ENCODE peak calls at places on chromosome 12, in seven cellular contexts. C is K562, N is H1, F is HCT116, G is SK-N-SH, I is GM12878, W is HepG2. X is an unnamed sample.

GRCh38 chr12:117022465-117022864 is 76.8 kb downstream of the TESC start:
- DNase-seq in W (no peak), G (no peak), I (no peak), C (no peak), F (no peak), N (no peak), X (no peak)

GRCh38 chr12:12586879-12587675 is 24.4 kb upstream of the DUSP16 start:
- DNase-seq in F (no peak), G (no peak), N (no peak), I (no peak), C (no peak), W (no peak), X (no peak)

GRCh38 chr12:81077686-81078441 is at the start of gene ACSS3:
- DNase-seq in G (peak), N (peak), W (peak), C (no peak), F (no peak), I (no peak), X (peak)

GRCh38 chr12:53048033-53048779 is 1.7 kb upstream of the TNS2 start:
- DNase-seq in G (peak), N (no peak), W (peak), I (no peak), C (no peak), F (no peak), X (peak)

GRCh38 chr12:52204095-52204930 is 12.5 kb upstream of the KRT80 start:
- DNase-seq in W (no peak), C (no peak), N (no peak), F (no peak), I (no peak), G (no peak), X (no peak)

GRCh38 chr12:104234926-104235499 is 19.4 kb downstream of the TXNRD1 start:
- DNase-seq in W (no peak), N (no peak), G (no peak), F (no peak), C (no peak), I (no peak), X (no peak)

GRCh38 chr12:3097836-3098235 is 20.7 kb downstream of the TSPAN9 start:
- DNase-seq in C (no peak), G (peak), F (no peak), W (peak), I (no peak), N (no peak), X (no peak)

GRCh38 chr12:108838194-108839010 is 19.0 kb downstream of the SSH1 start:
- DNase-seq in G (peak), N (peak), C (peak), W (peak), I (peak), F (peak), X (no peak)

GRCh38 chr12:10454531-10454930 is 1.4 kb upstream of the KLRC1 start:
- DNase-seq in N (no peak), C (no peak), W (no peak), G (no peak), F (no peak), I (no peak), X (no peak)

GRCh38 chr12:75699728-75700496 is 188.5 kb upstream of the KRR1 start:
- DNase-seq in G (no peak), W (no peak), N (no peak), C (no peak), F (no peak), I (no peak), X (no peak)

GRCh38 chr12:42468853-42469252 is 120.7 kb downstream of the PRICKLE1 start:
- DNase-seq in F (no peak), I (no peak), C (no peak), W (no peak), N (no peak), G (no peak), X (no peak)
- TF ChIP-seq JUND in F (no peak), I (no peak), C (no peak), W (no peak), N (no peak), G (no peak), X (no peak)

GRCh38 chr12:67541625-67541991 is 106.9 kb upstream of the DYRK2 start:
- DNase-seq in F (no peak), I (no peak), G (no peak), N (no peak), C (no peak), W (no peak), X (no peak)
- TF ChIP-seq JUND in F (no peak), I (no peak), G (no peak), N (no peak), C (no peak), W (no peak), X (no peak)

GRCh38 chr12:5623411-5623810 is 191.5 kb downstream of the NTF3 start:
- DNase-seq in N (no peak), I (no peak), F (no peak), W (no peak), G (no peak), C (no peak), X (no peak)
- TF ChIP-seq JUND in N (no peak), I (no peak), F (no peak), W (no peak), G (no peak), C (no peak), X (no peak)

DNA sequence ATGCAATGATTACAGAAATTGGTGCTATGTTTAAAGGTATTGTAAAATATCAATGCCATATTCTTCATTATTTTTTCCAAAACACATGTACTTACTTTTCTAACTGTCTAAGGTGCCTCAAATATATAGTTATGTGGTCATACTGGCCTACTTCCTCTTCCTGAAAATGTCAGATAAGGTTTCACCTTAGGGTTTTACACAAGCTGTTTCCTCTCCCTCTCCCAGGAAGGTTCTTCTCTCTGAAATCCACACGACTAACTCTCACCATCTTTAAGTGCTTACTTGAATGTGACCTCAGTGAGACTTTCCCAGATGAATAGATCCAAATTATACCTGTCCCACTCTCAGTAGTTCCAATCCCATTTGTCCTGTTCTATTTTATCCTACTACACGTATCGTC is 11.6 kb upstream of the CLEC4D start:
- DNase-seq in C (no peak), I (no peak), N (no peak), G (no peak), W (no peak), F (no peak), X (no peak)
- TF ChIP-seq JUND in C (no peak), I (no peak), N (no peak), G (no peak), W (no peak), F (no peak), X (no peak)

GRCh38 chr12:49626169-49626835 is 2.9 kb downstream of the PRPF40B start:
- DNase-seq in F (no peak), N (no peak), I (no peak), W (no peak), G (no peak), C (no peak), X (no peak)
- TF ChIP-seq JUND in F (no peak), N (no peak), I (no peak), W (no peak), G (no peak), C (no peak), X (no peak)

GRCh38 chr12:70467908-70468733 is 102.0 kb downstream of the KCNMB4 start:
- DNase-seq in I (no peak), C (no peak), F (peak), N (no peak), W (peak), G (no peak), X (no peak)

GRCh38 chr12:70466753-70467152 is 100.7 kb downstream of the KCNMB4 start:
- DNase-seq in F (no peak), W (no peak), I (no peak), C (no peak), G (no peak), N (no peak), X (no peak)

GRCh38 chr12:70459786-70460185 is 93.7 kb downstream of the KCNMB4 start:
- DNase-seq in W (no peak), N (no peak), F (no peak), C (no peak), I (peak), G (no peak), X (no peak)

GRCh38 chr12:70467476-70467875 is 101.4 kb downstream of the KCNMB4 start:
- DNase-seq in W (no peak), C (no peak), I (no peak), N (no peak), F (no peak), G (no peak), X (no peak)

DNA sequence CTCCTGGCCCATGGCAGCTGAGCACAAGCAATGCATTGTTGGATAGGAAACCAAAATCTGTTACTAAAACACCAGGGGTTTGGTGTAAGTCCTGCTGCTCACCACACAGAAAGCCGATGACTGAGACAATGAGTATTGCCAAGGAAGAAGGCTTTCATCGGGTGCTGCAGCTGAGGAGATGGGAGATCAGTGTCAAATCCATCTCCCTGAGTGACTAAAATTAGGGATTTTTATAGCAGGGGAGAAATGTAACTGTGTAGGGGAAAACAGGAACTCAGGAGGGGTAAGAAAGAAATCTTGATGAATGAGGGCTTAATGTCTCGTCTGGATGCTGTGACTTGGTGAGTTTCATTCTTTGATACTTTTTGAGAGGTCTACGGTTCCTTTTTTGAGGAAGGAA is 97.9 kb downstream of the KCNMB4 start:
- DNase-seq in F (no peak), C (no peak), I (no peak), W (no peak), N (no peak), G (no peak), X (no peak)
- TF ChIP-seq JUND in F (no peak), C (no peak), I (no peak), W (no peak), N (no peak), G (no peak), X (no peak)

GRCh38 chr12:124727922-124728321 is 135.7 kb downstream of the SCARB1 start:
- DNase-seq in I (no peak), F (peak), N (no peak), C (no peak), G (no peak), W (no peak), X (no peak)

GRCh38 chr12:124730455-124730932 is 133.2 kb downstream of the SCARB1 start:
- DNase-seq in N (no peak), G (no peak), C (no peak), F (no peak), W (peak), I (no peak), X (peak)

GRCh38 chr12:124725099-124725498 is 138.6 kb downstream of the SCARB1 start:
- DNase-seq in N (no peak), I (no peak), G (no peak), W (no peak), F (no peak), C (no peak), X (no peak)

GRCh38 chr12:124725612-124726237 is 137.9 kb downstream of the SCARB1 start:
- DNase-seq in N (no peak), F (no peak), G (no peak), I (no peak), C (no peak), W (no peak), X (no peak)

GRCh38 chr12:124727244-124727673 is 136.4 kb downstream of the SCARB1 start:
- DNase-seq in W (peak), I (no peak), C (no peak), F (peak), G (no peak), N (no peak), X (peak)
- TF ChIP-seq JUND in W (no peak), I (no peak), C (peak), F (peak), G (no peak), N (no peak), X (no peak)

GRCh38 chr12:15928345-15928744 is 17.2 kb downstream of the DERA start:
- DNase-seq in N (no peak), C (no peak), G (no peak), W (peak), F (no peak), I (peak), X (no peak)
- TF ChIP-seq JUND in N (no peak), C (no peak), G (peak), W (no peak), F (no peak), I (no peak), X (no peak)

GRCh38 chr12:62760779-62761178 is 174.2 kb downstream of the PPM1H start:
- DNase-seq in I (no peak), C (no peak), G (no peak), N (no peak), W (peak), F (no peak), X (no peak)

GRCh38 chr12:62763319-62763718 is 171.6 kb downstream of the PPM1H start:
- DNase-seq in N (no peak), F (no peak), C (no peak), G (no peak), I (no peak), W (no peak), X (no peak)

GRCh38 chr12:62763827-62764226 is 171.1 kb downstream of the PPM1H start:
- DNase-seq in C (no peak), I (no peak), F (no peak), G (no peak), N (no peak), W (no peak), X (no peak)

GRCh38 chr12:62762645-62763044 is 172.3 kb downstream of the PPM1H start:
- DNase-seq in G (no peak), F (no peak), W (no peak), I (no peak), N (no peak), C (no peak), X (no peak)

GRCh38 chr12:62761658-62762057 is 173.3 kb downstream of the PPM1H start:
- DNase-seq in N (no peak), F (no peak), W (no peak), I (no peak), G (no peak), C (no peak), X (no peak)
- TF ChIP-seq JUND in N (no peak), F (no peak), W (no peak), I (no peak), G (no peak), C (no peak), X (no peak)

GRCh38 chr12:106495354-106495965 is 87.3 kb upstream of the RFX4 start:
- DNase-seq in F (no peak), I (no peak), N (no peak), G (no peak), W (no peak), C (no peak), X (no peak)
- TF ChIP-seq JUND in F (no peak), I (no peak), N (no peak), G (no peak), W (no peak), C (no peak), X (no peak)

X was measured in T47D.